ENCODE peak calls at places on chromosomes 5 and 9, in four cellular contexts. One of them, this sample, is unnamed.

GRCh38 chr5:121292664-121293063 is 559.0 kb upstream of the FTMT start:
- DNase-seq in CD8-positive, alpha-beta memory T cell: no peak
- DNase-seq in bronchial epithelial cell: no peak
- DNase-seq in lower lobe of right lung: no peak
- DNase-seq in this sample: no peak

GRCh38 chr5:72613515-72613914 is 106.3 kb upstream of the ZNF366 start:
- DNase-seq in CD8-positive, alpha-beta memory T cell: no peak
- DNase-seq in bronchial epithelial cell: no peak
- DNase-seq in lower lobe of right lung: no peak
- DNase-seq in this sample: no peak

GRCh38 chr9:6239048-6239461 is 23.4 kb downstream of the IL33 start:
- DNase-seq in CD8-positive, alpha-beta memory T cell: no peak
- DNase-seq in bronchial epithelial cell: peak; percentile 88
- DNase-seq in lower lobe of right lung: no peak
- DNase-seq in this sample: no peak

GRCh38 chr5:56814361-56814962 is 887 bp upstream of the MAP3K1 start:
- DNase-seq in CD8-positive, alpha-beta memory T cell: peak; percentile 36
- DNase-seq in bronchial epithelial cell: no peak
- DNase-seq in lower lobe of right lung: peak; percentile 74
- DNase-seq in this sample: no peak

GRCh38 chr9:124122813-124123462 is 111.4 kb downstream of the LHX2 start:
- DNase-seq in CD8-positive, alpha-beta memory T cell: no peak
- DNase-seq in bronchial epithelial cell: no peak
- DNase-seq in lower lobe of right lung: no peak
- DNase-seq in this sample: no peak

GRCh38 chr5:175823731-175824525 is 47.5 kb upstream of the CPLX2 start:
- DNase-seq in CD8-positive, alpha-beta memory T cell: no peak
- DNase-seq in bronchial epithelial cell: no peak
- DNase-seq in lower lobe of right lung: no peak
- DNase-seq in this sample: no peak

GRCh38 chr5:51095481-51095880 is 287.8 kb upstream of the ISL1 start:
- DNase-seq in CD8-positive, alpha-beta memory T cell: no peak
- DNase-seq in bronchial epithelial cell: no peak
- DNase-seq in lower lobe of right lung: no peak
- DNase-seq in this sample: no peak

GRCh38 chr5:142421158-142421617 is 96.4 kb upstream of the SPRY4 start:
- DNase-seq in CD8-positive, alpha-beta memory T cell: no peak
- DNase-seq in bronchial epithelial cell: peak; percentile 17
- DNase-seq in lower lobe of right lung: no peak
- DNase-seq in this sample: no peak

GRCh38 chr5:93602261-93603149 is 19.5 kb downstream of the NR2F1 start:
- DNase-seq in CD8-positive, alpha-beta memory T cell: no peak
- DNase-seq in bronchial epithelial cell: no peak
- DNase-seq in lower lobe of right lung: no peak
- DNase-seq in this sample: no peak

GRCh38 chr5:35745193-35745592 is 111.5 kb upstream of the IL7R start:
- DNase-seq in CD8-positive, alpha-beta memory T cell: no peak
- DNase-seq in bronchial epithelial cell: no peak
- DNase-seq in lower lobe of right lung: no peak
- DNase-seq in this sample: no peak

GRCh38 chr9:122051401-122052346 is 41.4 kb downstream of the TTLL11 start:
- DNase-seq in CD8-positive, alpha-beta memory T cell: no peak
- DNase-seq in bronchial epithelial cell: no peak
- DNase-seq in lower lobe of right lung: no peak
- DNase-seq in this sample: no peak

GRCh38 chr9:120886490-120886967 is 9.5 kb upstream of the PHF19 start:
- DNase-seq in CD8-positive, alpha-beta memory T cell: no peak
- DNase-seq in bronchial epithelial cell: no peak
- DNase-seq in lower lobe of right lung: no peak
- DNase-seq in this sample: no peak

GRCh38 chr9:71001780-71002386 is 119.5 kb downstream of the TRPM3 start:
- DNase-seq in CD8-positive, alpha-beta memory T cell: no peak
- DNase-seq in bronchial epithelial cell: peak; percentile 56
- DNase-seq in lower lobe of right lung: no peak
- DNase-seq in this sample: no peak

GRCh38 chr9:114307323-114308250 is 15.3 kb upstream of the ORM1 start:
- DNase-seq in CD8-positive, alpha-beta memory T cell: no peak
- DNase-seq in bronchial epithelial cell: no peak
- DNase-seq in lower lobe of right lung: no peak
- DNase-seq in this sample: no peak

GRCh38 chr9:136082496-136083361 is 12.4 kb downstream of the NACC2 start:
- DNase-seq in CD8-positive, alpha-beta memory T cell: no peak
- DNase-seq in bronchial epithelial cell: no peak
- DNase-seq in lower lobe of right lung: peak; percentile 36
- DNase-seq in this sample: peak; percentile 28

GRCh38 chr9:121082075-121082474 is 7.3 kb downstream of the CNTRL start:
- DNase-seq in CD8-positive, alpha-beta memory T cell: no peak
- DNase-seq in bronchial epithelial cell: no peak
- DNase-seq in lower lobe of right lung: no peak
- DNase-seq in this sample: no peak

GRCh38 chr9:126612813-126613641 is 701 bp upstream of the LMX1B start:
- DNase-seq in CD8-positive, alpha-beta memory T cell: no peak
- DNase-seq in bronchial epithelial cell: no peak
- DNase-seq in lower lobe of right lung: no peak
- DNase-seq in this sample: peak; percentile 52

GRCh38 chr9:137057545-137057944 is 3.7 kb upstream of the ENTPD2 start:
- DNase-seq in CD8-positive, alpha-beta memory T cell: no peak
- DNase-seq in bronchial epithelial cell: no peak
- DNase-seq in lower lobe of right lung: no peak
- DNase-seq in this sample: no peak

GRCh38 chr5:83925321-83925877 is 204.7 kb upstream of the HAPLN1 start:
- DNase-seq in CD8-positive, alpha-beta memory T cell: no peak
- DNase-seq in bronchial epithelial cell: peak; percentile 5
- DNase-seq in lower lobe of right lung: no peak
- DNase-seq in this sample: no peak

GRCh38 chr5:180593446-180594206 is 2.3 kb upstream of the SCGB3A1 start:
- DNase-seq in CD8-positive, alpha-beta memory T cell: no peak
- DNase-seq in bronchial epithelial cell: no peak
- DNase-seq in lower lobe of right lung: no peak
- DNase-seq in this sample: no peak

GRCh38 chr5:73031839-73032238 is 76.0 kb downstream of the FCHO2 start:
- DNase-seq in CD8-positive, alpha-beta memory T cell: no peak
- DNase-seq in bronchial epithelial cell: peak; percentile 75
- DNase-seq in lower lobe of right lung: no peak
- DNase-seq in this sample: no peak

GRCh38 chr5:73311291-73312110 is 137.1 kb downstream of the FOXD1 start:
- DNase-seq in CD8-positive, alpha-beta memory T cell: no peak
- DNase-seq in bronchial epithelial cell: no peak
- DNase-seq in lower lobe of right lung: no peak
- DNase-seq in this sample: no peak

GRCh38 chr5:23139338-23140171 is 286.4 kb upstream of the CDH12 start:
- DNase-seq in CD8-positive, alpha-beta memory T cell: no peak
- DNase-seq in bronchial epithelial cell: peak; percentile 23
- DNase-seq in lower lobe of right lung: no peak
- DNase-seq in this sample: no peak

GRCh38 chr5:34533582-34534236 is 122.4 kb upstream of the RAI14 start:
- DNase-seq in CD8-positive, alpha-beta memory T cell: no peak
- DNase-seq in bronchial epithelial cell: no peak
- DNase-seq in lower lobe of right lung: no peak
- DNase-seq in this sample: no peak

GRCh38 chr9:7125231-7125630 is 367.5 kb downstream of the KDM4C start:
- DNase-seq in CD8-positive, alpha-beta memory T cell: no peak
- DNase-seq in bronchial epithelial cell: peak; percentile 65
- DNase-seq in lower lobe of right lung: no peak
- DNase-seq in this sample: no peak

GRCh38 chr5:95892784-95893354 is 68.8 kb downstream of the ELL2 start:
- DNase-seq in CD8-positive, alpha-beta memory T cell: no peak
- DNase-seq in bronchial epithelial cell: no peak
- DNase-seq in lower lobe of right lung: no peak
- DNase-seq in this sample: no peak

GRCh38 chr5:138570871-138571270 is 4.3 kb downstream of the HSPA9 start:
- DNase-seq in CD8-positive, alpha-beta memory T cell: no peak
- DNase-seq in bronchial epithelial cell: no peak
- DNase-seq in lower lobe of right lung: no peak
- DNase-seq in this sample: no peak
- H3K36me3 ChIP-seq in CD8-positive, alpha-beta memory T cell: peaks cover 70% of the 10 kb centered on the region
- H3K36me3 ChIP-seq in bronchial epithelial cell: peaks cover 27% of the 10 kb centered on the region
- H3K36me3 ChIP-seq in lower lobe of right lung: peaks cover 79% of the 10 kb centered on the region
- H3K36me3 ChIP-seq in this sample: peaks cover 74% of the 10 kb centered on the region

GRCh38 chr5:10399839-10400238 is 41.8 kb upstream of the ROPN1L start:
- DNase-seq in CD8-positive, alpha-beta memory T cell: no peak
- DNase-seq in bronchial epithelial cell: no peak
- DNase-seq in lower lobe of right lung: no peak
- DNase-seq in this sample: no peak
- H3K36me3 ChIP-seq in CD8-positive, alpha-beta memory T cell: peaks cover 57% of the 10 kb centered on the region
- H3K36me3 ChIP-seq in bronchial epithelial cell: peaks cover 19% of the 10 kb centered on the region
- H3K36me3 ChIP-seq in lower lobe of right lung: peaks cover 87% of the 10 kb centered on the region
- H3K36me3 ChIP-seq in this sample: peaks cover 67% of the 10 kb centered on the region

GRCh38 chr5:154376481-154376880 is 69.3 kb upstream of the SAP30L start:
- DNase-seq in CD8-positive, alpha-beta memory T cell: no peak
- DNase-seq in bronchial epithelial cell: no peak
- DNase-seq in lower lobe of right lung: no peak
- DNase-seq in this sample: no peak
- H3K36me3 ChIP-seq in CD8-positive, alpha-beta memory T cell: no peaks in the 10 kb centered on the region
- H3K36me3 ChIP-seq in bronchial epithelial cell: peaks cover 4% of the 10 kb centered on the region
- H3K36me3 ChIP-seq in lower lobe of right lung: peaks cover 41% of the 10 kb centered on the region
- H3K36me3 ChIP-seq in this sample: peaks cover 14% of the 10 kb centered on the region

DNA sequence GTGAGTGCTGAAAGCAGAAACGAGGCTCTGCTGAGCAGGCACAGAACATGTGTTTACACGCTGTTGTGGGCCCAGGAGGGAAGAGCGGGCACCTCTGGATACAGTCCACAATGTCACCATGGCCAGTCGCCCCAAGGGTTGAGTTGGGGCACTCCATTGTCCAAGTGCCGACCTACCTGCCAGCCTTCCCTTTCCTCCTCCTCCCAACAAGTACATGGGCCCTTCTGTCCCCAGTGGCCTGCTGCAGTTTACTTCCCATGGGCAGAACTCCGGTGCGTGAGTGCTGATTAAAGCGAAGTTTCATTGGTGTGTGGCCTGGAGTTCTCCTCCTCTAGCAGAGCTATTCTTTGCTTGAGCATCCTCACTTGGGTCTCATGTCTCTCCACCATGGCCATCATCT is 50.4 kb downstream of the DCP2 start:
- DNase-seq in CD8-positive, alpha-beta memory T cell: no peak
- DNase-seq in bronchial epithelial cell: no peak
- DNase-seq in lower lobe of right lung: no peak
- DNase-seq in this sample: no peak
- H3K36me3 ChIP-seq in CD8-positive, alpha-beta memory T cell: peaks cover 5% of the 10 kb centered on the region
- H3K36me3 ChIP-seq in bronchial epithelial cell: peaks cover 18% of the 10 kb centered on the region
- H3K36me3 ChIP-seq in lower lobe of right lung: peaks cover 40% of the 10 kb centered on the region
- H3K36me3 ChIP-seq in this sample: peaks cover 55% of the 10 kb centered on the region

GRCh38 chr5:116494784-116495480 is 79.7 kb downstream of the SEMA6A start:
- DNase-seq in CD8-positive, alpha-beta memory T cell: no peak
- DNase-seq in bronchial epithelial cell: peak; percentile 77
- DNase-seq in lower lobe of right lung: no peak
- DNase-seq in this sample: no peak
- H3K36me3 ChIP-seq in CD8-positive, alpha-beta memory T cell: no peaks in the 10 kb centered on the region
- H3K36me3 ChIP-seq in bronchial epithelial cell: no peaks in the 10 kb centered on the region
- H3K36me3 ChIP-seq in lower lobe of right lung: no peaks in the 10 kb centered on the region
- H3K36me3 ChIP-seq in this sample: peaks cover 24% of the 10 kb centered on the region

GRCh38 chr9:80066931-80067330 is 495.2 kb downstream of the TLE4 start:
- DNase-seq in CD8-positive, alpha-beta memory T cell: no peak
- DNase-seq in bronchial epithelial cell: no peak
- DNase-seq in lower lobe of right lung: no peak
- DNase-seq in this sample: no peak
- H3K36me3 ChIP-seq in CD8-positive, alpha-beta memory T cell: no peaks in the 10 kb centered on the region
- H3K36me3 ChIP-seq in bronchial epithelial cell: no peaks in the 10 kb centered on the region
- H3K36me3 ChIP-seq in lower lobe of right lung: no peaks in the 10 kb centered on the region
- H3K36me3 ChIP-seq in this sample: no peaks in the 10 kb centered on the region

DNA sequence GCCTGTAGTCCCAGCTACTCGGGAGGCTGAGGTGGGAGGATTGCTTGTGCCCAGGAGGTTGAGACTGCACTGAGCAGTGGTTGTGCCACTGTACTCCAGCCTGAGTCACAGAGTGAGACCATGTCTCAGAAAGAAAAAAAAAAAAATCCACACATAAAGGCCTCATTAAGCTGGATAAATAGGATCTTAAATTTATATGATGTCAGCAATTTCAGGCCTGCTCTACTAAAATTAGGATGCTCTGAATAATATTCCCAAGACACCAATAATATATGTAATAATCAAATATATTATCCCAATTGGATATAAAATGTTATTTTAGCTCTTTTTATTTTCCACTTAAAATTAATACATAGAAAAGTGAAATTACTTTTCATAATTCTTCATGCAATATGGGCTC is 43.6 kb downstream of the NLN start:
- DNase-seq in CD8-positive, alpha-beta memory T cell: no peak
- DNase-seq in bronchial epithelial cell: no peak
- DNase-seq in lower lobe of right lung: no peak
- DNase-seq in this sample: no peak
- H3K36me3 ChIP-seq in CD8-positive, alpha-beta memory T cell: no peaks in the 10 kb centered on the region
- H3K36me3 ChIP-seq in bronchial epithelial cell: peaks cover 8% of the 10 kb centered on the region
- H3K36me3 ChIP-seq in lower lobe of right lung: no peaks in the 10 kb centered on the region
- H3K36me3 ChIP-seq in this sample: peaks cover 8% of the 10 kb centered on the region

DNA sequence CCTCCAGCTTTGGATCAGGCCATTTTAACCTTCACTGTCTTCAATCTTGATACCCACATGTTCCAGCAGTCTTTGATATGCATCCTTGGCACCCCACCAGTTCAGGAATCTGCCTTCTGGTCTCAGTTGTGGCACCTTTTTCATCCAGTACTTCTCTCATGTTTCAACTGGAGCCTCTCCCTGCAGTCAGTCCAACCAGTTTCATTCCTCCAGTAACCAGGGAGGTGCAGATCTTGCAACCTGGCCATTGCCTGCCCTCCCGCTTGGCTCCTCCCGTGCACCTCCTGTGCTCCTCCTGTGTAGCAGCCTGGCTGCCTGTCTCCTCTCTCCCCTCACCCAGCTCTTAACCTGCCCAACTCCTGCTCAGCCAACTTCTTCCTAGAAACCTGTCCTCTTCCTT is 20.2 kb downstream of the FUBP3 start:
- DNase-seq in CD8-positive, alpha-beta memory T cell: no peak
- DNase-seq in bronchial epithelial cell: no peak
- DNase-seq in lower lobe of right lung: no peak
- DNase-seq in this sample: no peak
- H3K36me3 ChIP-seq in CD8-positive, alpha-beta memory T cell: peaks cover 27% of the 10 kb centered on the region
- H3K36me3 ChIP-seq in bronchial epithelial cell: peaks cover 16% of the 10 kb centered on the region
- H3K36me3 ChIP-seq in lower lobe of right lung: peaks cover 71% of the 10 kb centered on the region
- H3K36me3 ChIP-seq in this sample: peaks cover 54% of the 10 kb centered on the region

This sample was measured in suprapubic skin.